ENCODE peak calls at places on chromosome 14, in six cellular contexts. Q is SJSA1; A is CD4-positive, alpha-beta memory T cell; P is tibial artery; S is GM23338; K is pancreas. C is an unnamed sample.

GRCh38 chr14:24632761-24633160 is 1.2 kb downstream of the GZMB start:
- DNase-seq in Q (no peak), A (no peak), P (no peak), S (no peak), K (no peak), C (no peak)

GRCh38 chr14:85535916-85536834 is 6.2 kb downstream of the FLRT2 start:
- DNase-seq in Q (no peak), A (no peak), P (no peak), S (peak), K (no peak), C (no peak)

GRCh38 chr14:88614218-88614907 is 51.5 kb downstream of the ZC3H14 start:
- DNase-seq in Q (no peak), A (no peak), P (no peak), S (no peak), K (no peak), C (no peak)

GRCh38 chr14:76759589-76759988 is 1.7 kb upstream of the VASH1 start:
- DNase-seq in Q (no peak), A (no peak), P (peak), S (no peak), K (no peak), C (peak)

GRCh38 chr14:51653096-51653814 is 1.5 kb downstream of the FRMD6 start:
- DNase-seq in Q (peak), A (peak), P (no peak), S (peak), K (no peak), C (no peak)

GRCh38 chr14:100645986-100646314 is 58.7 kb upstream of the BEGAIN start:
- DNase-seq in Q (no peak), A (no peak), P (no peak), S (no peak), K (no peak), C (no peak)

GRCh38 chr14:90714811-90715210 is 101.4 kb downstream of the TTC7B start:
- DNase-seq in Q (no peak), A (no peak), P (no peak), S (no peak), K (no peak), C (no peak)

GRCh38 chr14:77240336-77240915 is 30.6 kb downstream of the NGB start:
- DNase-seq in Q (no peak), A (no peak), P (no peak), S (no peak), K (no peak), C (no peak)

GRCh38 chr14:76086636-76087035 is 65.1 kb upstream of the GPATCH2L start:
- DNase-seq in Q (no peak), A (no peak), P (no peak), S (no peak), K (no peak), C (no peak)

GRCh38 chr14:95140060-95140858 is 17.1 kb downstream of the DICER1 start:
- DNase-seq in Q (no peak), A (no peak), P (no peak), S (no peak), K (no peak), C (no peak)

GRCh38 chr14:105330491-105330895 is 15.9 kb downstream of the PACS2 start:
- DNase-seq in Q (no peak), A (no peak), P (peak), S (no peak), K (no peak), C (no peak)

GRCh38 chr14:96268426-96269358 is 12.7 kb downstream of the BDKRB1 start:
- DNase-seq in Q (peak), A (no peak), P (no peak), S (no peak), K (peak), C (peak)

GRCh38 chr14:23577710-23578392 is 739 bp downstream of the JPH4 start:
- DNase-seq in Q (no peak), A (no peak), P (no peak), S (peak), K (no peak), C (peak)

DNA sequence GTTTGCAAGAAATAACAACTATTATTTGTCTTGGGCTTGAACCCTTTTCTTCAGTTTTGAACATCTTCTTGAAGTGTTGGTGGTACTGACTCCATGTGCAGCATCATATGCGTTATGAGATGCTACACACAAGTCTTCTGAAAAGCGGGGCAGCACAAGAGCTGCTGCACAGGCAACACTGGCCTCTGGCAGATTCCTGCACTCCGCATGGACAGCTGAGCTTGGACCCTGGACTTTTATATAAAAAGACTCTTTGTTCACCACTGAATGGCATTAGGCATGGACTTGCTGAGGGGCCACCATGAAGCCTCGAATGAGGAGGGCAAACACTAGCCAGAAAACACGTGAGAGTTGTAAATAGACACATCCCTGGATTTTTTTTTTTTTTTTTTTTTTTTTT is 210.9 kb upstream of the NPAS3 start:
- DNase-seq in Q (no peak), A (no peak), P (no peak), S (no peak), K (no peak), C (no peak)
- H3K27ac ChIP-seq in Q (no peak), A (no peak), P (no peak), S (no peak), K (no peak), C (no peak)

GRCh38 chr14:102696332-102696731 is 80.9 kb upstream of the TRAF3 start:
- DNase-seq in Q (no peak), A (no peak), P (no peak), S (no peak), K (no peak), C (no peak)
- H3K27ac ChIP-seq in Q (no peak), A (no peak), P (no peak), S (no peak), K (no peak), C (no peak)

DNA sequence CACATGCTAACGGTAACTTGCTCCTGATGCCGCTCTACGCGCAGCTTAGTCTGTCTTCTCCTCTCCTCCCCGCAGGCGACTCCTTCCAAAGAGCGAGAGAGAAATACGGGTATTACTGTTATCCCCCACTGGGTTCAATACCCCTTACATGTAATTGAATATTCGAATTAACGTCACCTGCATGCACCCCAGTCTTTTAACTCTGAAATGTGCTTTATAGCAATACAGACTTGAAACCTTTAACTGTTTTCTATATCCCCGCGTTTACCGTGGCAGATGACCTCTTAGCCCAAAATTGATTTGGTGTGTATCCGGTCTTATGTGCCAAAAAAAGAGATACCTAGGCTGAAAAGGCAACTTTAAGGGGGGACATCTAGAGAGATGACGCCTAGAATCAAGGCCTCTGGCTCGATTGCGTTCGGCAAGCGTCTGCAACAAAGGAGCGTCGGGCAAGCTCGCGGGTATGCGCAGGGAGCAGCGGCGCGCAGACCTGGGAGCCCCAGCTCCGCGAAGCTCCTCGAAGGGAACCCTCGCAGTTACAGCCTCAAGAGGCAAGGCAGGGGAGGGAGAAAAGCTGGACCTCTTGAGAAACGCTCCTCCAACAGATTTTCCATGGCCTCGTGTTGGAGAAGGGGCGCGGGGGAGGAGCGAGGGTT is 6.8 kb upstream of the FOXG1 start:
- DNase-seq in Q (no peak), A (no peak), P (no peak), S (peak), K (no peak), C (no peak)
- H3K27ac ChIP-seq in Q (no peak), A (no peak), P (no peak), S (no peak), K (no peak), C (no peak)

DNA sequence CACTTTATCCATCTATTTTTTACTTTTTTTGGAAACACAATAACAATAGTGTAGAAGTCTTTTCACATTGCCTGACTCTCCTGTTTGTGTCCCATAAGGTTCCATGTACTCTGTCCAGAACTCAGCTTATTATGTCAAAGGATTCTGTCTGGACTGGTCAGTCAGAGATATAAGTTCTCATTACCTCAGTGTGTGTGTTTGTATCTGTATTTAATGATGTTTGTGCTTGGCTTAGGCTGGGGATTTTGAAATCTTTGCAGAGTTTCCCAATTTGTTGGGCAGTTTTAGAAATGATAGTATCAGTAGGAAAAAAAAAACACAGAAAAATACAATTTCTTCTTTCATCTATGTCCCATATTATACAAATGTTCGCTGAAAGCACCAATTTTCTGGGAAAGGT is 120.9 kb downstream of the RAD51B start:
- DNase-seq in Q (no peak), A (no peak), P (no peak), S (no peak), K (no peak), C (no peak)
- H3K27ac ChIP-seq in Q (no peak), A (no peak), P (peak), S (peak), K (peak), C (peak)

DNA sequence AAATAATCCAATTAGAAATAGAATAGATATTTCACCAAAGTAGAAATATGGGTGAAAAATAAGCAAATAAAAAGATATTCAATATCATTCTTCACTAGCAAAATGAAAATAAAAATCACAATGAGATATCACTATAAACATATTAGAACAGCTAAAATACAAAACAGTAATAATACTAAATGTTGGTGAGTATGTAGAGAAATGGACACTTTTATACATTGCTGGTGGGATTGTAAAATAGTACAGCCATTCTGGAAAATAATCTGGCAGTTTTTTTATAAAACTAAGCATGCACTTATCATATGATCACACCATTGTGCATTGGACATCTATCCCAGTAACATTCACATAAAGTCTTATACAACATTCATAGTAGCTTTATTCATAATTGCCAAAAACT is 320.2 kb upstream of the OR4E1 start:
- DNase-seq in Q (no peak), A (no peak), P (no peak), S (no peak), K (no peak), C (no peak)
- H3K27ac ChIP-seq in Q (no peak), A (no peak), P (no peak), S (no peak), K (no peak), C (no peak)

GRCh38 chr14:20413785-20414117 is 450 bp upstream of the TEP1 start:
- DNase-seq in Q (no peak), A (peak), P (no peak), S (peak), K (no peak), C (no peak)
- H3K27ac ChIP-seq in Q (peak), A (peak), P (peak), S (no peak), K (peak), C (peak)

GRCh38 chr14:69612014-69612758 is 790 bp downstream of the SUSD6 start:
- DNase-seq in Q (no peak), A (peak), P (no peak), S (peak), K (peak), C (peak)

GRCh38 chr14:69612759-69613145 is 1.4 kb downstream of the SUSD6 start:
- DNase-seq in Q (no peak), A (no peak), P (no peak), S (no peak), K (no peak), C (no peak)

GRCh38 chr14:69610020-69610858 is 1.2 kb upstream of the SUSD6 start:
- DNase-seq in Q (no peak), A (no peak), P (no peak), S (no peak), K (no peak), C (no peak)

GRCh38 chr14:69611264-69612013 is at the start of gene SUSD6:
- DNase-seq in Q (peak), A (peak), P (peak), S (peak), K (peak), C (peak)

DNA sequence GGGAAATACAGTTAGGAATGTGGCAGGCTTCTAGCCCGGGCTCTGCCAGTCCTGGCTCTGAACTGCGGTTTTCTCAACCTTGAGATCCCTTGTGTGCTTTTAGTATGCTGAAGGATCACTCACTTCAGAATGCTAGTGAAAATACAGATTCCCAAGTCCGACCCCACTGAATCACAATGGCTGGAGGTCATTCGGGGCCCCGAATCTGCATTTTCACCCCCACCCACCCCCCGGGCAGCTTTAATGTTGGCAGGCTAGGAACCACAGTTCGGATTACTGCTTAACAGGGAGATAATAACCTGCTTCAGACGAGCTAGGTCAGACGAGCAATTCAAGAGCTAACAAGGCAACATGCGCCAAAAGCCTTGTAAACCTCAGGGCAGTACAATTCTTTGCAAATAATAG is 535 bp upstream of the SUSD6 start:
- DNase-seq in Q (no peak), A (no peak), P (no peak), S (peak), K (peak), C (no peak)
- H3K27ac ChIP-seq in Q (peak), A (peak), P (peak), S (peak), K (peak), C (peak)

C was measured in suprapubic skin.